ENCODE peak calls at places on chromosomes 7 and 10, in five cellular contexts. M is SJSA1, A is gastrocnemius medialis, F is DND-41, O is cardiac muscle cell. C is an unnamed sample.

GRCh38 chr7:117458977-117459583 is 20.7 kb upstream of the CFTR start:
- DNase-seq in A (no peak), O (peak), F (no peak), M (no peak), C (no peak)

GRCh38 chr7:151017953-151018420 is 6.3 kb downstream of the ATG9B start:
- DNase-seq in A (no peak), O (peak), M (peak), F (peak), C (peak)

GRCh38 chr10:21694646-21695045 is 160.6 kb downstream of the MLLT10 start:
- DNase-seq in M (no peak), F (no peak), A (no peak), O (peak), C (no peak)

GRCh38 chr10:97332586-97333350 is 1.8 kb downstream of the FRAT2 start:
- DNase-seq in A (peak), F (no peak), M (no peak), O (peak), C (peak)

GRCh38 chr7:123725586-123726171 is 23.1 kb downstream of the WASL start:
- DNase-seq in M (no peak), A (no peak), F (no peak), O (no peak), C (no peak)

GRCh38 chr7:2517004-2517403 is 2.6 kb upstream of the LFNG start:
- DNase-seq in M (peak), O (peak), F (no peak), A (no peak), C (no peak)

GRCh38 chr10:10850227-10850626 is 167.4 kb upstream of the CELF2 start:
- DNase-seq in A (no peak), M (no peak), O (no peak), F (no peak), C (no peak)

GRCh38 chr7:108079291-108080057 is 50.7 kb downstream of the LAMB4 start:
- DNase-seq in O (peak), A (no peak), F (no peak), M (peak), C (no peak)

GRCh38 chr7:28473567-28474266 is 61.4 kb downstream of the CREB5 start:
- DNase-seq in O (no peak), A (peak), F (no peak), M (no peak), C (peak)

GRCh38 chr10:63297941-63298340 is 164.8 kb downstream of the NRBF2 start:
- DNase-seq in A (no peak), M (no peak), O (no peak), F (no peak), C (no peak)

GRCh38 chr10:35336921-35337741 is 822 bp downstream of the CCNY start:
- DNase-seq in M (peak), A (peak), F (peak), O (peak), C (no peak)

GRCh38 chr10:58782876-58783859 is 270.5 kb downstream of the BICC1 start:
- DNase-seq in M (no peak), A (peak), O (peak), F (no peak), C (no peak)

GRCh38 chr7:73892003-73892975 is 31.3 kb downstream of the TMEM270 start:
- DNase-seq in F (no peak), O (peak), M (no peak), A (peak), C (no peak)

GRCh38 chr10:86648706-86649426 is 5.5 kb upstream of the OPN4 start:
- DNase-seq in M (peak), A (peak), O (peak), F (no peak), C (peak)

GRCh38 chr7:69858471-69858870 is 260.2 kb downstream of the AUTS2 start:
- DNase-seq in O (no peak), F (no peak), A (no peak), M (no peak), C (no peak)

DNA sequence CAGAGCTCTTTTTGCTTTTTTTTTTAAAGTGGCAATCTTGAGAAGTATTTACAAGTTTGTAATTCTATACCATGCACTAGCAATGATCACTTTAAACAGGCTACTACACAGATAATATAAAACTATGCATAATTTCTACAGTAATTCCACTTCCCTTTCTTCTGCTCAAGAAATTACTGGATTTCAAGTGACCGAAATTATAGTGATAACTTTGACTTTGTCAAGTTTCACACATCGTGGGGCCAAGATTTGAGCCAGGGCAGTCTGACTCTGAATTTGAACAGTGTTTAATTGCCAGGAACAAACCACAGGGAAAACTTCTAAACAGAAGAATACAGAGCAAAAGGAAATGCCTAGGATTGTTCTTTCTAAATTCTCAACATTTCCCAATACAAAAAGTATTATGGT is 288.3 kb upstream of the MKLN1 start:
- DNase-seq in O (peak), A (no peak), M (no peak), F (no peak), C (no peak)
- H3K27ac ChIP-seq in O (no peak), A (peak), M (no peak), F (peak), C (peak)

GRCh38 chr10:110730345-110731055 is 86.4 kb downstream of the RBM20 start:
- DNase-seq in F (no peak), A (peak), O (peak), M (no peak), C (no peak)

GRCh38 chr10:110737886-110738634 is 93.9 kb downstream of the RBM20 start:
- DNase-seq in M (no peak), A (no peak), F (no peak), O (peak), C (no peak)

GRCh38 chr10:110735620-110736027 is 91.5 kb downstream of the RBM20 start:
- DNase-seq in M (no peak), O (no peak), F (no peak), A (no peak), C (no peak)

DNA sequence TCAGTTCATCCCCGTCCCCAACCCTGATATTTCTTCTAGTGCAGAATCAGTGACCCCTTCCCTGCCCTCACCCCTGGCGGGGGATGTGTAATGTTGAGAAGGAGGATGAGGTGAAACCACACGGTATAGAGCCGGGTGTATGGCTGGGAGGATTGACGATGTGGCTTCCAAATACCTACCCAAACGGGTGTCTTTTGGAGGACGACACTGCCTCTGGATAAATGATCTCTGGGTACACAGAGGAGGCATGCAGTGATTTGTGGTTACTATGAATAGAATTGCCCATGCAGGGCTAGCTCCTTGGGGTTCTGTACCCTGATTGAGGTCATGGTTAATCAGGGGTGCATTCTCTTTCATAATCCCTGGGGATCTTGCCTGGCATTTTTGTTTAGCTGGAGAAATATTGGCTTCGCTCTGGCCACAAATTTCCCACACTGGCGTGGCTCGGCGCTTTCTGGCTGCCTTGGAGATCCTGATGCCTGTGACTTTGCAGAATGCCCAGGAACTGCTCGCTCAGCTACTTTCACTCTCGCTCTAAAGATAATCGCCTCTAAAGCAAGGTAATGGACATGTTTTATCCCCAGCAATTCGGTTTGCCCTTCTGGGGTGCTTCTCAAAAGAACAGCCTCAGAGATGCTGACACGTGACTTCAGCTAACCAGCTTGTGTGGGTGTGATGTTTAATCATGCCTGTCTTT is 89.3 kb downstream of the RBM20 start:
- DNase-seq in A (peak), O (no peak), F (no peak), M (peak), C (no peak)
- H3K4me3 ChIP-seq in A (peak), O (no peak), F (no peak), M (peak), C (no peak)

GRCh38 chr10:110285501-110285900 is 19.2 kb downstream of the SMNDC1 start:
- DNase-seq in M (no peak), F (no peak), A (no peak), O (no peak), C (no peak)

GRCh38 chr10:110286841-110287240 is 17.9 kb downstream of the SMNDC1 start:
- DNase-seq in M (no peak), O (no peak), F (no peak), A (no peak), C (no peak)

GRCh38 chr10:110279062-110279986 is 25.4 kb downstream of the SMNDC1 start:
- DNase-seq in M (peak), O (peak), A (peak), F (no peak), C (peak)

GRCh38 chr10:110278562-110278961 is 26.2 kb downstream of the SMNDC1 start:
- DNase-seq in A (no peak), F (no peak), M (no peak), O (no peak), C (no peak)

GRCh38 chr10:110284262-110284661 is 20.5 kb downstream of the SMNDC1 start:
- DNase-seq in O (no peak), A (no peak), M (no peak), F (no peak), C (no peak)
- H3K27ac ChIP-seq in O (no peak), A (no peak), M (no peak), F (no peak), C (no peak)

GRCh38 chr7:100176096-100176835 is 915 bp downstream of the GPC2 start:
- DNase-seq in O (no peak), F (no peak), A (no peak), M (no peak), C (no peak)
- H3K4me3 ChIP-seq in O (peak), F (peak), A (no peak), M (peak), C (no peak)

DNA sequence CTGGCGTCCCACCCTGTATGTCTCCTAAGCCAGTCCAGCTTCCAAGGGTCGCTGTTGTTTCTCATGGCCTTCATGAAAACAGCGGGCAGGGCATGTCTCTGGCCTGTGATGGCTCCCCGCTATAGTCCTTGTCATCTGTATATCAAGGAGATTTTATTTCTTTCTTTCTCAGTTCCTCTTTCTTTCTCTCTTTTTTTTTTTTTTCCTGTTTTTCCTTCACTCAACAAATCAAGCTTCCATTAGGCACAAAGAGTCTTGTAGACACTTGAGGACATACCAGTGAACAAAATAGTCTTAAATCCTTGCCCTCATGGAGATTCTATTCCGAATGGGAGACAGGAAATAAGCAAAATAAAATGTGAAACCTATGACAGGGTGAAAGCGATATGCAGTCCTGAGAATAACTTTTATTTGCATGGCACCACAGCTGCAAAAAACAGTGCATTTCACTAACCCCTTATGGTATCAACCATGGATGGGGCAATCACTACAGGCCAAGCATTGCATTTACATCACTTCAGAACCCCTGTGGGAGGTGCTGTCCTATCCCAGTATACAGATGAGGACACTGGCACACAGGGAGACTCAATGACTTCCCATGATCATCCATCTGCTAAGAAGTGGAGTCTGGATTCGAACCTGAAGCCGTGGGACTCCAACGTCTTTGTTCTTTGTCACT is 50.7 kb downstream of the SYPL1 start:
- DNase-seq in M (no peak), A (no peak), O (no peak), F (no peak), C (no peak)
- H3K27ac ChIP-seq in M (no peak), A (no peak), O (no peak), F (no peak), C (no peak)

DNA sequence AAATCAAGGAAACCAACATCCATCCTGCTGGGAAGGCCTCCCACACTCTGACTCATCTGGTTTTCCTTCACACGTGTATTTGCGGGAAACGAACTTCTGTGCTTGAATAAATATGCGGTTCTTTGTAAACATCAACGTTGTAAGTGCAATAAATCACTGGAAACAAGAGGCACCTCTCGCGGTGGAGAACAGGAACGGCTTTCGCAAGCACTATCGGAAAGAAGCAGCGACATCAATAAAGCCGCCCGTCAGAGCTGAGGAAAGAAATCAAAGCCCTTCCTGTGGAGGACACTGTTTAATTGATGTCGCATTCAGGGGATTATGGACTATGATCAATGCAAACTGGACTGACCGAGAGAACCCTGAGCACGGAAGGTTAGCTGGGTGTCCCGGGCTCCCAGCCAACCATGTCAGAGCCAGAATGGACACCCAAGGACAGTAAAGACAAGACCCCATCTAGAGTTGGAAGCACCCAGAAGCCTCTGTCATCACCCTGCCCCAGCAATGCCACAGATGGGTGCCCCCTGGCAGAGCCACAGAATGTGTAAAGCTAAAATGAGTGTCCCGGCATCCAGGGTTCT is 37.6 kb downstream of the OAT start:
- DNase-seq in O (no peak), F (no peak), M (no peak), A (no peak), C (no peak)
- H3K4me3 ChIP-seq in O (no peak), F (no peak), M (no peak), A (no peak), C (no peak)

DNA sequence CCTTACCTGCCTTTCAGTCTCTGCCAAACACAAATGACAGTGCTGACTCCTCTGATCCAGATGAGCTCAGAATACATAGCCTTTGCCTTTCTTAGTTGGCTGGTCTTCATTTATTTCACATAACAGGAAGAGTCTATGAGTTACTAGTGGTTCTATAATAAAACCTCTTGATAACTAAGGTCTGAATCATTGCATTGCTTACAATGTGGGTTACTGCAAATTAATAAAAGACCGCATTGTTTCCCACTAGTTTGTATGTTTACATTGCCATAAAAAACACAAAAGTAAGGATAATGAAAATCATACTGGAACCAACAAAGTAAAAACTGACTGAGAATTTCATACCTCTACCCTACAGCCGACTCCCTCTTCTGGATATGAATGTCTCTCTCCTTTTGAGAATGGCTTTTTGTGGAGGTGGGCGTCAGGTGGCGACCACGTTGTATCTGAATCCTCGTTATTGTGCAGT is 62.0 kb upstream of the AKR1E2 start:
- DNase-seq in O (peak), M (no peak), A (no peak), F (no peak), C (no peak)
- H3K27ac ChIP-seq in O (no peak), M (peak), A (no peak), F (no peak), C (no peak)

GRCh38 chr10:93152136-93152535 is 78.4 kb downstream of the CYP26A1 start:
- DNase-seq in F (no peak), A (no peak), M (peak), O (peak), C (no peak)
- H3K4me3 ChIP-seq in F (no peak), A (no peak), M (no peak), O (no peak), C (no peak)

DNA sequence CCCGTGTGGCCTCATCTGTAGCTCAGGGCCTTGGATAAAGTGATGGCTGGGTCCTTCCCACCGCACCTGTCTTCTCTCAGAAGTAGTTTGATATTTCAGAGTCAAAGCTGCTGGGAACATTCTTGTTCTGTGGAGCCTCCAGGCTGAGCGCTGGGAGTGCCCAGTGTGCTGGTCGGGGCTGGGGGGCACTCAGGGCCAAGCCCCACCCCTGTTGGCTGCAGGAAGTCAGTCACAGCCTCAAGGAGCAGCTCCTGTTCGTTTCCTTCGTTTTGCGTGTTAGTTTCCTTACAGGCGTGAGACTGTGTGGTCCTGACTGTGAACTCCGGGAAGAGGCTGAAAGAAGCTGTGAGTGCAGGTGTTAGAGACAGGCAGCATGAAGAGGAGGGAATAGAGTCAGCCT is 33.2 kb downstream of the POR start:
- DNase-seq in A (peak), F (no peak), M (no peak), O (no peak), C (no peak)
- H3K27ac ChIP-seq in A (peak), F (no peak), M (no peak), O (peak), C (no peak)